ENCODE peak calls at places on chromosomes 16 and 17, in nine cellular contexts. One of them, this sample, is unnamed.

GRCh38 chr17:76536511-76537287 is 810 bp downstream of the CYGB start:
- DNase-seq in mammary epithelial cell: no peak
- DNase-seq in NCI-H69: no peak
- DNase-seq in IMR-90: no peak
- DNase-seq in K562: no peak
- DNase-seq in HFF-Myc: no peak
- DNase-seq in activated T-cell treated with anti-CD3 and anti-CD28 coated beads, Interleukin-2, amount 50 U/mL, for 4 hours: no peak
- DNase-seq in Daoy: no peak
- DNase-seq in T follicular helper cell: no peak
- DNase-seq in this sample: no peak

GRCh38 chr17:10125761-10126553 is 72.4 kb downstream of the GAS7 start:
- DNase-seq in mammary epithelial cell: no peak
- DNase-seq in NCI-H69: no peak
- DNase-seq in IMR-90: peak
- DNase-seq in K562: no peak
- DNase-seq in HFF-Myc: no peak
- DNase-seq in activated T-cell treated with anti-CD3 and anti-CD28 coated beads, Interleukin-2, amount 50 U/mL, for 4 hours: no peak
- DNase-seq in Daoy: no peak
- DNase-seq in T follicular helper cell: no peak
- DNase-seq in this sample: no peak

GRCh38 chr17:81869221-81870154 is 1.6 kb downstream of the ARHGDIA start:
- DNase-seq in mammary epithelial cell: no peak
- DNase-seq in NCI-H69: no peak
- DNase-seq in IMR-90: no peak
- DNase-seq in K562: peak
- DNase-seq in HFF-Myc: no peak
- DNase-seq in activated T-cell treated with anti-CD3 and anti-CD28 coated beads, Interleukin-2, amount 50 U/mL, for 4 hours: no peak
- DNase-seq in Daoy: peak
- DNase-seq in T follicular helper cell: no peak
- DNase-seq in this sample: no peak

GRCh38 chr16:66481081-66481942 is 54.2 kb downstream of the BEAN1 start:
- DNase-seq in mammary epithelial cell: no peak
- DNase-seq in NCI-H69: no peak
- DNase-seq in IMR-90: no peak
- DNase-seq in K562: no peak
- DNase-seq in HFF-Myc: no peak
- DNase-seq in activated T-cell treated with anti-CD3 and anti-CD28 coated beads, Interleukin-2, amount 50 U/mL, for 4 hours: no peak
- DNase-seq in Daoy: no peak
- DNase-seq in T follicular helper cell: no peak
- DNase-seq in this sample: no peak

GRCh38 chr17:48625502-48626201 is 506 bp downstream of the HOXB9 start:
- DNase-seq in mammary epithelial cell: peak
- DNase-seq in NCI-H69: peak
- DNase-seq in IMR-90: no peak
- DNase-seq in K562: peak
- DNase-seq in HFF-Myc: no peak
- DNase-seq in activated T-cell treated with anti-CD3 and anti-CD28 coated beads, Interleukin-2, amount 50 U/mL, for 4 hours: no peak
- DNase-seq in Daoy: peak
- DNase-seq in T follicular helper cell: no peak
- DNase-seq in this sample: peak

GRCh38 chr17:39863918-39864746 is at the start of gene IKZF3:
- DNase-seq in mammary epithelial cell: peak
- DNase-seq in NCI-H69: peak
- DNase-seq in IMR-90: peak
- DNase-seq in K562: peak
- DNase-seq in HFF-Myc: no peak
- DNase-seq in activated T-cell treated with anti-CD3 and anti-CD28 coated beads, Interleukin-2, amount 50 U/mL, for 4 hours: peak
- DNase-seq in Daoy: peak
- DNase-seq in T follicular helper cell: peak
- DNase-seq in this sample: peak

GRCh38 chr17:15951368-15952047 is 6.6 kb downstream of the ADORA2B start:
- DNase-seq in mammary epithelial cell: no peak
- DNase-seq in NCI-H69: no peak
- DNase-seq in IMR-90: no peak
- DNase-seq in K562: no peak
- DNase-seq in HFF-Myc: no peak
- DNase-seq in activated T-cell treated with anti-CD3 and anti-CD28 coated beads, Interleukin-2, amount 50 U/mL, for 4 hours: no peak
- DNase-seq in Daoy: no peak
- DNase-seq in T follicular helper cell: no peak
- DNase-seq in this sample: no peak

GRCh38 chr17:4003501-4004421 is 39.5 kb upstream of the ATP2A3 start:
- DNase-seq in mammary epithelial cell: no peak
- DNase-seq in NCI-H69: no peak
- DNase-seq in IMR-90: no peak
- DNase-seq in K562: no peak
- DNase-seq in HFF-Myc: no peak
- DNase-seq in activated T-cell treated with anti-CD3 and anti-CD28 coated beads, Interleukin-2, amount 50 U/mL, for 4 hours: no peak
- DNase-seq in Daoy: no peak
- DNase-seq in T follicular helper cell: no peak
- DNase-seq in this sample: no peak

GRCh38 chr16:19116711-19117449 is 3.1 kb downstream of the ITPRIPL2 start:
- DNase-seq in mammary epithelial cell: peak
- DNase-seq in NCI-H69: no peak
- DNase-seq in IMR-90: peak
- DNase-seq in K562: no peak
- DNase-seq in HFF-Myc: no peak
- DNase-seq in activated T-cell treated with anti-CD3 and anti-CD28 coated beads, Interleukin-2, amount 50 U/mL, for 4 hours: no peak
- DNase-seq in Daoy: no peak
- DNase-seq in T follicular helper cell: no peak
- DNase-seq in this sample: peak

GRCh38 chr17:45867171-45867570 is 22.5 kb downstream of the SPPL2C start:
- DNase-seq in mammary epithelial cell: no peak
- DNase-seq in NCI-H69: no peak
- DNase-seq in IMR-90: no peak
- DNase-seq in K562: no peak
- DNase-seq in HFF-Myc: no peak
- DNase-seq in activated T-cell treated with anti-CD3 and anti-CD28 coated beads, Interleukin-2, amount 50 U/mL, for 4 hours: no peak
- DNase-seq in Daoy: no peak
- DNase-seq in T follicular helper cell: no peak
- DNase-seq in this sample: no peak

GRCh38 chr17:57890857-57891232 is 41.0 kb upstream of the MRPS23 start:
- DNase-seq in mammary epithelial cell: no peak
- DNase-seq in NCI-H69: no peak
- DNase-seq in IMR-90: no peak
- DNase-seq in K562: no peak
- DNase-seq in HFF-Myc: no peak
- DNase-seq in activated T-cell treated with anti-CD3 and anti-CD28 coated beads, Interleukin-2, amount 50 U/mL, for 4 hours: no peak
- DNase-seq in Daoy: no peak
- DNase-seq in T follicular helper cell: no peak
- DNase-seq in this sample: no peak

GRCh38 chr16:2162676-2163118 is 7.1 kb downstream of the TRAF7 start:
- DNase-seq in mammary epithelial cell: no peak
- DNase-seq in NCI-H69: no peak
- DNase-seq in IMR-90: no peak
- DNase-seq in K562: no peak
- DNase-seq in HFF-Myc: no peak
- DNase-seq in activated T-cell treated with anti-CD3 and anti-CD28 coated beads, Interleukin-2, amount 50 U/mL, for 4 hours: no peak
- DNase-seq in Daoy: no peak
- DNase-seq in T follicular helper cell: no peak
- DNase-seq in this sample: no peak

GRCh38 chr17:66337866-66338472 is 35.6 kb downstream of the PRKCA start:
- DNase-seq in mammary epithelial cell: no peak
- DNase-seq in NCI-H69: peak
- DNase-seq in IMR-90: no peak
- DNase-seq in K562: no peak
- DNase-seq in HFF-Myc: no peak
- DNase-seq in activated T-cell treated with anti-CD3 and anti-CD28 coated beads, Interleukin-2, amount 50 U/mL, for 4 hours: no peak
- DNase-seq in Daoy: no peak
- DNase-seq in T follicular helper cell: no peak
- DNase-seq in this sample: no peak

GRCh38 chr16:83878838-83879237 is 20.1 kb upstream of the MLYCD start:
- DNase-seq in mammary epithelial cell: peak
- DNase-seq in NCI-H69: peak
- DNase-seq in IMR-90: peak
- DNase-seq in K562: peak
- DNase-seq in HFF-Myc: peak
- DNase-seq in activated T-cell treated with anti-CD3 and anti-CD28 coated beads, Interleukin-2, amount 50 U/mL, for 4 hours: no peak
- DNase-seq in Daoy: peak
- DNase-seq in T follicular helper cell: no peak
- DNase-seq in this sample: peak

GRCh38 chr17:42087042-42087701 is 11.1 kb downstream of the ZNF385C start:
- DNase-seq in mammary epithelial cell: no peak
- DNase-seq in NCI-H69: peak
- DNase-seq in IMR-90: no peak
- DNase-seq in K562: peak
- DNase-seq in HFF-Myc: no peak
- DNase-seq in activated T-cell treated with anti-CD3 and anti-CD28 coated beads, Interleukin-2, amount 50 U/mL, for 4 hours: no peak
- DNase-seq in Daoy: no peak
- DNase-seq in T follicular helper cell: no peak
- DNase-seq in this sample: no peak

GRCh38 chr17:74186498-74186897 is 17.0 kb upstream of the RPL38 start:
- DNase-seq in mammary epithelial cell: no peak
- DNase-seq in NCI-H69: no peak
- DNase-seq in IMR-90: no peak
- DNase-seq in K562: no peak
- DNase-seq in HFF-Myc: no peak
- DNase-seq in activated T-cell treated with anti-CD3 and anti-CD28 coated beads, Interleukin-2, amount 50 U/mL, for 4 hours: no peak
- DNase-seq in Daoy: no peak
- DNase-seq in T follicular helper cell: no peak
- DNase-seq in this sample: no peak

GRCh38 chr16:84450176-84450865 is 54.1 kb downstream of the MEAK7 start:
- DNase-seq in mammary epithelial cell: no peak
- DNase-seq in NCI-H69: no peak
- DNase-seq in IMR-90: no peak
- DNase-seq in K562: no peak
- DNase-seq in HFF-Myc: no peak
- DNase-seq in activated T-cell treated with anti-CD3 and anti-CD28 coated beads, Interleukin-2, amount 50 U/mL, for 4 hours: no peak
- DNase-seq in Daoy: no peak
- DNase-seq in T follicular helper cell: no peak
- DNase-seq in this sample: no peak

GRCh38 chr16:53055603-53056527 is 1.1 kb downstream of the CHD9 start:
- DNase-seq in mammary epithelial cell: peak
- DNase-seq in NCI-H69: peak
- DNase-seq in IMR-90: peak
- DNase-seq in K562: peak
- DNase-seq in HFF-Myc: no peak
- DNase-seq in activated T-cell treated with anti-CD3 and anti-CD28 coated beads, Interleukin-2, amount 50 U/mL, for 4 hours: no peak
- DNase-seq in Daoy: peak
- DNase-seq in T follicular helper cell: no peak
- DNase-seq in this sample: no peak

GRCh38 chr17:50472286-50472685 is 3.6 kb upstream of the CHAD start:
- DNase-seq in mammary epithelial cell: no peak
- DNase-seq in NCI-H69: no peak
- DNase-seq in IMR-90: no peak
- DNase-seq in K562: no peak
- DNase-seq in HFF-Myc: no peak
- DNase-seq in activated T-cell treated with anti-CD3 and anti-CD28 coated beads, Interleukin-2, amount 50 U/mL, for 4 hours: no peak
- DNase-seq in Daoy: no peak
- DNase-seq in T follicular helper cell: no peak
- DNase-seq in this sample: no peak

GRCh38 chr17:60151355-60151754 is 1.6 kb downstream of the CA4 start:
- DNase-seq in mammary epithelial cell: no peak
- DNase-seq in NCI-H69: peak
- DNase-seq in IMR-90: no peak
- DNase-seq in K562: no peak
- DNase-seq in HFF-Myc: no peak
- DNase-seq in activated T-cell treated with anti-CD3 and anti-CD28 coated beads, Interleukin-2, amount 50 U/mL, for 4 hours: no peak
- DNase-seq in Daoy: no peak
- DNase-seq in T follicular helper cell: no peak
- DNase-seq in this sample: no peak

GRCh38 chr17:31540602-31541307 is 149.3 kb downstream of the RAB11FIP4 start:
- DNase-seq in mammary epithelial cell: no peak
- DNase-seq in NCI-H69: no peak
- DNase-seq in IMR-90: no peak
- DNase-seq in K562: no peak
- DNase-seq in HFF-Myc: no peak
- DNase-seq in activated T-cell treated with anti-CD3 and anti-CD28 coated beads, Interleukin-2, amount 50 U/mL, for 4 hours: no peak
- DNase-seq in Daoy: no peak
- DNase-seq in T follicular helper cell: no peak
- DNase-seq in this sample: no peak

GRCh38 chr17:78324391-78325075 is 35.3 kb downstream of the SOCS3 start:
- DNase-seq in mammary epithelial cell: no peak
- DNase-seq in NCI-H69: peak
- DNase-seq in IMR-90: peak
- DNase-seq in K562: no peak
- DNase-seq in HFF-Myc: peak
- DNase-seq in activated T-cell treated with anti-CD3 and anti-CD28 coated beads, Interleukin-2, amount 50 U/mL, for 4 hours: no peak
- DNase-seq in Daoy: peak
- DNase-seq in T follicular helper cell: no peak
- DNase-seq in this sample: no peak

GRCh38 chr17:77831497-77832179 is 126.9 kb upstream of the TNRC6C start:
- DNase-seq in mammary epithelial cell: no peak
- DNase-seq in NCI-H69: no peak
- DNase-seq in IMR-90: peak
- DNase-seq in K562: no peak
- DNase-seq in HFF-Myc: peak
- DNase-seq in activated T-cell treated with anti-CD3 and anti-CD28 coated beads, Interleukin-2, amount 50 U/mL, for 4 hours: no peak
- DNase-seq in Daoy: peak
- DNase-seq in T follicular helper cell: no peak
- DNase-seq in this sample: no peak

GRCh38 chr17:9606453-9606852 is 30.0 kb downstream of the CFAP52 start:
- DNase-seq in mammary epithelial cell: no peak
- DNase-seq in NCI-H69: no peak
- DNase-seq in IMR-90: no peak
- DNase-seq in K562: no peak
- DNase-seq in HFF-Myc: no peak
- DNase-seq in activated T-cell treated with anti-CD3 and anti-CD28 coated beads, Interleukin-2, amount 50 U/mL, for 4 hours: no peak
- DNase-seq in Daoy: no peak
- DNase-seq in T follicular helper cell: no peak
- DNase-seq in this sample: no peak

GRCh38 chr17:4483012-4483840 is 15.5 kb upstream of the SPNS2 start:
- DNase-seq in mammary epithelial cell: peak
- DNase-seq in NCI-H69: peak
- DNase-seq in IMR-90: no peak
- DNase-seq in K562: no peak
- DNase-seq in HFF-Myc: no peak
- DNase-seq in activated T-cell treated with anti-CD3 and anti-CD28 coated beads, Interleukin-2, amount 50 U/mL, for 4 hours: no peak
- DNase-seq in Daoy: peak
- DNase-seq in T follicular helper cell: no peak
- DNase-seq in this sample: peak

GRCh38 chr17:7173687-7174602 is 5.2 kb downstream of the ASGR1 start:
- DNase-seq in mammary epithelial cell: no peak
- DNase-seq in NCI-H69: peak
- DNase-seq in IMR-90: no peak
- DNase-seq in K562: peak
- DNase-seq in HFF-Myc: no peak
- DNase-seq in activated T-cell treated with anti-CD3 and anti-CD28 coated beads, Interleukin-2, amount 50 U/mL, for 4 hours: no peak
- DNase-seq in Daoy: no peak
- DNase-seq in T follicular helper cell: peak
- DNase-seq in this sample: peak

GRCh38 chr17:38598536-38598935 is 7.2 kb downstream of the SRCIN1 start:
- DNase-seq in mammary epithelial cell: peak
- DNase-seq in NCI-H69: peak
- DNase-seq in IMR-90: peak
- DNase-seq in K562: peak
- DNase-seq in HFF-Myc: peak
- DNase-seq in activated T-cell treated with anti-CD3 and anti-CD28 coated beads, Interleukin-2, amount 50 U/mL, for 4 hours: no peak
- DNase-seq in Daoy: peak
- DNase-seq in T follicular helper cell: no peak
- DNase-seq in this sample: peak

GRCh38 chr17:9306086-9306485 is 269.5 kb downstream of the STX8 start:
- DNase-seq in mammary epithelial cell: peak
- DNase-seq in NCI-H69: no peak
- DNase-seq in IMR-90: peak
- DNase-seq in K562: no peak
- DNase-seq in HFF-Myc: no peak
- DNase-seq in activated T-cell treated with anti-CD3 and anti-CD28 coated beads, Interleukin-2, amount 50 U/mL, for 4 hours: no peak
- DNase-seq in Daoy: no peak
- DNase-seq in T follicular helper cell: no peak
- DNase-seq in this sample: peak

GRCh38 chr17:67364847-67365761 is 1.3 kb downstream of the PSMD12 start:
- DNase-seq in mammary epithelial cell: no peak
- DNase-seq in NCI-H69: no peak
- DNase-seq in IMR-90: no peak
- DNase-seq in K562: peak
- DNase-seq in HFF-Myc: no peak
- DNase-seq in activated T-cell treated with anti-CD3 and anti-CD28 coated beads, Interleukin-2, amount 50 U/mL, for 4 hours: no peak
- DNase-seq in Daoy: no peak
- DNase-seq in T follicular helper cell: no peak
- DNase-seq in this sample: no peak

GRCh38 chr16:51445250-51445649 is 294.2 kb upstream of the SALL1 start:
- DNase-seq in mammary epithelial cell: no peak
- DNase-seq in NCI-H69: no peak
- DNase-seq in IMR-90: peak
- DNase-seq in K562: no peak
- DNase-seq in HFF-Myc: no peak
- DNase-seq in activated T-cell treated with anti-CD3 and anti-CD28 coated beads, Interleukin-2, amount 50 U/mL, for 4 hours: no peak
- DNase-seq in Daoy: no peak
- DNase-seq in T follicular helper cell: no peak
- DNase-seq in this sample: peak

GRCh38 chr17:1180958-1181768 is 1.4 kb upstream of the ABR start:
- DNase-seq in mammary epithelial cell: no peak
- DNase-seq in NCI-H69: peak
- DNase-seq in IMR-90: no peak
- DNase-seq in K562: no peak
- DNase-seq in HFF-Myc: no peak
- DNase-seq in activated T-cell treated with anti-CD3 and anti-CD28 coated beads, Interleukin-2, amount 50 U/mL, for 4 hours: no peak
- DNase-seq in Daoy: no peak
- DNase-seq in T follicular helper cell: no peak
- DNase-seq in this sample: no peak